ENCODE peak calls at places on chromosomes 3 and 15, in ten cellular contexts. A, C, O, H, W, R, F, Q, P and U are unnamed samples.

GRCh38 chr15:78987891-78988360 is 43.1 kb upstream of the CTSH start:
- DNase-seq in R (no peak), P (no peak), C (no peak), O (no peak), Q (no peak), H (no peak), W (no peak), F (no peak), A (no peak), U (no peak)

GRCh38 chr15:31298707-31299172 is 27.9 kb upstream of the KLF13 start:
- DNase-seq in Q (no peak), C (no peak), R (no peak), H (no peak), F (no peak), A (no peak), P (no peak), O (no peak), W (no peak), U (no peak)

GRCh38 chr3:195185574-195185973 is 85.4 kb downstream of the XXYLT1 start:
- DNase-seq in R (no peak), C (no peak), W (no peak), H (no peak), O (no peak), A (no peak), F (no peak), Q (no peak), P (no peak), U (no peak)

GRCh38 chr3:165884518-165884917 is 47.3 kb upstream of the BCHE start:
- DNase-seq in Q (no peak), P (no peak), A (no peak), H (no peak), W (peak), C (no peak), O (no peak), F (no peak), R (no peak), U (no peak)

GRCh38 chr3:126340943-126341754 is 16.1 kb downstream of the KLF15 start:
- DNase-seq in A (no peak), W (no peak), P (no peak), Q (no peak), F (no peak), C (no peak), H (no peak), R (no peak), O (no peak), U (no peak)

GRCh38 chr3:193400304-193400703 is 21.8 kb upstream of the ATP13A5 start:
- DNase-seq in C (no peak), F (no peak), P (no peak), R (peak), A (no peak), H (no peak), W (no peak), O (no peak), Q (no peak), U (no peak)

GRCh38 chr15:60590935-60591490 is 112.1 kb upstream of the ICE2 start:
- DNase-seq in H (peak), O (peak), Q (peak), A (no peak), F (peak), R (peak), C (peak), P (peak), W (no peak), U (peak)

GRCh38 chr3:52831500-52832301 is 1.2 kb upstream of the ITIH4 start:
- DNase-seq in A (no peak), C (no peak), P (no peak), F (no peak), W (no peak), Q (no peak), R (no peak), H (no peak), O (no peak), U (no peak)

GRCh38 chr3:44442591-44443309 is 34.7 kb downstream of the ZNF445 start:
- DNase-seq in O (no peak), P (no peak), Q (no peak), C (no peak), F (no peak), R (no peak), H (no peak), A (no peak), W (no peak), U (no peak)

GRCh38 chr15:85380860-85381535 is 595 bp downstream of the AKAP13 start:
- DNase-seq in P (no peak), R (peak), A (peak), W (peak), O (peak), Q (peak), F (peak), C (peak), H (no peak), U (peak)

GRCh38 chr3:99084825-99085224 is 183.3 kb upstream of the DCBLD2 start:
- DNase-seq in H (no peak), A (no peak), W (no peak), R (no peak), P (no peak), C (no peak), Q (no peak), F (no peak), O (no peak), U (no peak)

GRCh38 chr3:104566054-104566453 is 800.7 kb upstream of the ALCAM start:
- DNase-seq in W (no peak), F (no peak), H (no peak), Q (no peak), P (no peak), C (no peak), A (no peak), R (no peak), O (no peak), U (no peak)

GRCh38 chr3:42216820-42217416 is 49.1 kb downstream of the CCK start:
- DNase-seq in W (no peak), C (no peak), R (no peak), O (no peak), A (no peak), F (no peak), H (no peak), Q (no peak), P (no peak), U (peak)

GRCh38 chr3:71103430-71103881 is 480.1 kb downstream of the FOXP1 start:
- DNase-seq in R (peak), Q (no peak), W (peak), C (no peak), O (no peak), F (no peak), P (no peak), H (no peak), A (no peak), U (no peak)

GRCh38 chr15:85329561-85330421 is 50.6 kb upstream of the AKAP13 start:
- DNase-seq in W (no peak), O (no peak), Q (no peak), F (no peak), R (peak), A (no peak), C (no peak), P (peak), H (no peak), U (peak)

GRCh38 chr3:30730967-30731366 is 124.6 kb downstream of the TGFBR2 start:
- DNase-seq in W (no peak), H (no peak), C (no peak), O (no peak), R (no peak), P (no peak), A (no peak), Q (no peak), F (no peak), U (no peak)

GRCh38 chr3:69716119-69716518 is 23.1 kb upstream of the MITF start:
- DNase-seq in R (no peak), F (no peak), Q (no peak), O (no peak), C (no peak), A (no peak), H (no peak), W (no peak), P (no peak), U (no peak)

GRCh38 chr15:33091983-33092688 is 102.4 kb downstream of the FMN1 start:
- DNase-seq in R (no peak), O (no peak), A (no peak), F (no peak), H (no peak), W (peak), P (no peak), C (no peak), Q (no peak), U (no peak)

GRCh38 chr3:118144919-118145318 is 889.7 kb downstream of the IGSF11 start:
- DNase-seq in R (no peak), H (no peak), W (no peak), A (no peak), F (no peak), P (no peak), C (no peak), O (no peak), Q (no peak), U (no peak)

GRCh38 chr3:119013951-119014350 is 20.7 kb downstream of the IGSF11 start:
- DNase-seq in A (no peak), H (no peak), R (no peak), W (no peak), C (no peak), O (no peak), F (no peak), P (no peak), Q (no peak), U (no peak)

GRCh38 chr15:38699633-38700230 is 135.1 kb upstream of the RASGRP1 start:
- DNase-seq in H (peak), O (peak), R (peak), F (peak), P (peak), Q (peak), A (peak), W (peak), C (peak), U (peak)

GRCh38 chr3:59908280-59908679 is 858.5 kb upstream of the CFAP20DC start:
- DNase-seq in A (no peak), H (no peak), P (no peak), F (no peak), C (no peak), W (no peak), R (no peak), O (no peak), Q (no peak), U (no peak)

GRCh38 chr3:54857343-54857742 is 70.5 kb downstream of the LRTM1 start:
- DNase-seq in F (no peak), W (no peak), P (no peak), O (no peak), Q (no peak), H (no peak), C (no peak), R (no peak), A (no peak), U (no peak)

GRCh38 chr3:65048151-65048550 is 360.4 kb upstream of the ADAMTS9 start:
- DNase-seq in A (no peak), C (no peak), F (no peak), P (no peak), O (no peak), Q (no peak), W (no peak), R (no peak), H (no peak), U (no peak)

GRCh38 chr3:197734667-197735318 is 1.9 kb downstream of the RUBCN start:
- DNase-seq in R (no peak), W (no peak), H (no peak), C (no peak), F (no peak), P (no peak), Q (no peak), A (no peak), O (no peak), U (no peak)

GRCh38 chr3:47004369-47005211 is 25.1 kb downstream of the NBEAL2 start:
- DNase-seq in H (no peak), W (no peak), O (no peak), C (no peak), R (no peak), A (no peak), P (no peak), F (no peak), Q (no peak), U (no peak)

GRCh38 chr3:27147215-27147614 is 222.0 kb downstream of the NEK10 start:
- DNase-seq in P (no peak), C (no peak), F (no peak), O (no peak), A (no peak), R (no peak), H (no peak), Q (no peak), W (no peak), U (no peak)

GRCh38 chr3:138140940-138141339 is 8.8 kb upstream of the A4GNT start:
- DNase-seq in C (no peak), F (no peak), W (no peak), A (no peak), P (no peak), Q (no peak), O (no peak), H (no peak), R (no peak), U (no peak)

GRCh38 chr3:143699351-143699750 is 148.9 kb downstream of the SLC9A9 start:
- DNase-seq in H (no peak), A (no peak), O (no peak), C (no peak), W (no peak), Q (no peak), F (no peak), R (no peak), P (no peak), U (no peak)

GRCh38 chr3:105062853-105063252 is 303.9 kb upstream of the ALCAM start:
- DNase-seq in O (no peak), A (no peak), W (peak), R (no peak), H (no peak), Q (no peak), C (no peak), P (no peak), F (no peak), U (no peak)

GRCh38 chr3:188788621-188789081 is 383.1 kb upstream of the TPRG1 start:
- DNase-seq in C (peak), F (no peak), O (peak), Q (no peak), P (no peak), W (no peak), A (no peak), R (no peak), H (no peak), U (peak)

GRCh38 chr3:87793322-87793877 is 265.4 kb downstream of the CGGBP1 start:
- DNase-seq in A (peak), P (no peak), W (no peak), O (no peak), F (no peak), H (no peak), Q (no peak), C (no peak), R (no peak), U (no peak)

GRCh38 chr15:34976073-34976472 is 6.5 kb upstream of the AQR start:
- DNase-seq in C (no peak), F (no peak), H (no peak), O (no peak), Q (no peak), P (no peak), A (no peak), W (no peak), R (no peak), U (no peak)

GRCh38 chr3:174937488-174937887 is 78.4 kb downstream of the NAALADL2 start:
- DNase-seq in O (no peak), H (no peak), C (no peak), Q (no peak), F (no peak), P (no peak), W (peak), R (no peak), A (no peak), U (no peak)

GRCh38 chr3:73228000-73228399 is 166.5 kb downstream of the EBLN2 start:
- DNase-seq in A (no peak), F (no peak), P (no peak), O (no peak), R (no peak), H (no peak), W (no peak), C (no peak), Q (no peak), U (no peak)